ENCODE peak calls at places on chromosomes 3 and 15, in eight cellular contexts. L, S, N, P, Y, Z, T and G are unnamed samples.

GRCh38 chr15:101201411-101202174 is 50.3 kb downstream of the CHSY1 start:
- DNase-seq in L (peak; percentile 89), N (peak; percentile 98), P (no peak), Y (no peak), T (peak; percentile 97), S (peak; percentile 88), Z (no peak), G (peak; percentile 95)

GRCh38 chr15:41603941-41604660 is 45.1 kb downstream of the TYRO3 start:
- DNase-seq in N (peak; percentile 87), L (peak; percentile 84), Y (peak; percentile 28), Z (peak; percentile 31), S (peak; percentile 29), P (peak; percentile 43), T (peak; percentile 89), G (peak; percentile 65)

GRCh38 chr3:183478501-183478900 is 50.1 kb upstream of the MCF2L2 start:
- DNase-seq in S (no peak), Y (no peak), L (no peak), N (no peak), Z (no peak), T (no peak), P (no peak), G (no peak)

GRCh38 chr3:122458992-122459391 is 43.1 kb upstream of the WDR5B start:
- DNase-seq in L (peak; percentile 28), P (no peak), Y (no peak), N (peak; percentile 35), T (peak; percentile 77), S (peak; percentile 39), Z (no peak), G (peak; percentile 48)

GRCh38 chr3:60424942-60425341 is 826.3 kb downstream of the FHIT start:
- DNase-seq in Z (no peak), Y (no peak), L (peak; percentile 19), P (no peak), T (no peak), S (no peak), N (no peak), G (no peak)

GRCh38 chr3:25441234-25441856 is 13.3 kb downstream of the RARB start:
- DNase-seq in P (no peak), Z (peak; percentile 3), S (no peak), N (no peak), Y (no peak), L (peak; percentile 54), T (no peak), G (peak; percentile 49)

GRCh38 chr3:100891033-100891432 is 102.2 kb downstream of the ABI3BP start:
- DNase-seq in T (peak; percentile 77), Y (no peak), N (no peak), Z (no peak), S (no peak), L (no peak), P (no peak), G (peak; percentile 4)

GRCh38 chr3:133834621-133835417 is 29.2 kb downstream of the SRPRB start:
- DNase-seq in T (no peak), Z (no peak), S (no peak), N (no peak), L (peak; percentile 33), P (no peak), Y (no peak), G (no peak)

GRCh38 chr15:50627351-50628055 is 59.1 kb downstream of the TRPM7 start:
- DNase-seq in P (no peak), Z (no peak), T (peak; percentile 34), N (no peak), S (no peak), L (no peak), Y (no peak), G (no peak)

GRCh38 chr3:108132727-108133373 is 42.0 kb upstream of the CD47 start:
- DNase-seq in T (peak; percentile 31), N (peak; percentile 21), P (no peak), Z (no peak), S (no peak), Y (no peak), L (no peak), G (peak; percentile 2)

GRCh38 chr3:73490453-73491311 is 134.1 kb downstream of the PDZRN3 start:
- DNase-seq in P (no peak), Y (no peak), T (peak; percentile 25), N (no peak), L (peak; percentile 19), Z (no peak), S (peak; percentile 82), G (no peak)

GRCh38 chr15:82081904-82082810 is 36.3 kb upstream of the MEX3B start:
- DNase-seq in S (peak; percentile 40), L (peak; percentile 85), T (peak; percentile 71), P (no peak), N (peak; percentile 83), Y (no peak), Z (no peak), G (no peak)

GRCh38 chr3:25679166-25679565 is 14.5 kb upstream of the TOP2B start:
- DNase-seq in S (no peak), Z (no peak), T (no peak), L (peak; percentile 31), P (no peak), Y (no peak), N (no peak), G (no peak)

GRCh38 chr3:27345493-27345892 is 23.7 kb downstream of the NEK10 start:
- DNase-seq in P (no peak), N (no peak), T (no peak), S (no peak), Y (peak; percentile 6), Z (no peak), L (no peak), G (no peak)

GRCh38 chr15:42107483-42107882 is 13.1 kb upstream of the PLA2G4D start:
- DNase-seq in S (no peak), Z (peak; percentile 27), N (no peak), T (no peak), P (peak; percentile 70), L (no peak), Y (no peak), G (no peak)

GRCh38 chr15:96070636-96071035 is 259.9 kb upstream of the NR2F2 start:
- DNase-seq in T (no peak), Z (no peak), Y (no peak), N (peak; percentile 63), P (no peak), S (no peak), L (no peak), G (no peak)

GRCh38 chr3:24678021-24678420 is 183.4 kb upstream of the THRB start:
- DNase-seq in L (no peak), S (no peak), P (no peak), Z (no peak), Y (no peak), T (no peak), N (no peak), G (no peak)

GRCh38 chr3:134597390-134597975 is 53.3 kb downstream of the KY start:
- DNase-seq in P (no peak), N (no peak), Y (no peak), Z (no peak), L (no peak), S (no peak), T (peak; percentile 39), G (no peak)

GRCh38 chr3:166570136-166570535 is 732.9 kb upstream of the BCHE start:
- DNase-seq in T (no peak), Y (no peak), L (no peak), S (no peak), P (no peak), N (no peak), Z (no peak), G (no peak)

GRCh38 chr15:80159811-80160569 is 7.2 kb downstream of the FAH start:
- DNase-seq in Y (no peak), P (no peak), N (no peak), Z (no peak), L (peak; percentile 11), T (peak; percentile 90), S (no peak), G (no peak)

GRCh38 chr15:41256577-41257038 is 25.5 kb downstream of the CHP1 start:
- DNase-seq in P (no peak), N (no peak), L (no peak), Y (no peak), T (peak; percentile 56), Z (no peak), S (no peak), G (no peak)

GRCh38 chr15:50134524-50135024 is 15.5 kb upstream of the ATP8B4 start:
- DNase-seq in Z (no peak), S (peak; percentile 41), Y (no peak), P (no peak), T (peak; percentile 70), L (no peak), N (peak; percentile 93), G (peak; percentile 93)

GRCh38 chr3:72177075-72178050 is 392.4 kb upstream of the PROK2 start:
- DNase-seq in Y (no peak), Z (peak; percentile 6), P (no peak), T (peak; percentile 79), L (peak; percentile 34), N (no peak), S (no peak), G (peak; percentile 56)

GRCh38 chr3:41111011-41111410 is 88.3 kb upstream of the CTNNB1 start:
- DNase-seq in L (no peak), N (no peak), T (no peak), Z (no peak), Y (no peak), P (no peak), S (no peak), G (peak; percentile 20)

GRCh38 chr3:32384938-32385337 is 6.7 kb upstream of the CMTM7 start:
- DNase-seq in T (peak; percentile 76), N (no peak), P (no peak), S (no peak), Y (no peak), Z (no peak), L (no peak), G (peak; percentile 32)

GRCh38 chr15:42367041-42367440 is 7.7 kb downstream of the CAPN3 start:
- DNase-seq in Y (no peak), S (no peak), L (no peak), N (no peak), P (no peak), Z (no peak), T (no peak), G (peak; percentile 12)

GRCh38 chr15:63463030-63463429 is 41.4 kb upstream of the USP3 start:
- DNase-seq in T (no peak), P (no peak), S (no peak), Z (no peak), L (no peak), Y (no peak), N (no peak), G (no peak)

GRCh38 chr3:61912158-61912557 is 350.8 kb downstream of the PTPRG start:
- DNase-seq in Z (no peak), T (no peak), L (no peak), S (no peak), P (no peak), Y (no peak), N (no peak), G (no peak)

GRCh38 chr3:108131795-108132134 is 40.9 kb upstream of the CD47 start:
- DNase-seq in T (no peak), Y (no peak), Z (no peak), L (no peak), N (no peak), P (no peak), S (no peak), G (peak; percentile 12)

GRCh38 chr15:31268911-31269784 is 57.5 kb upstream of the KLF13 start:
- DNase-seq in N (no peak), Z (no peak), Y (no peak), T (no peak), S (no peak), L (no peak), P (no peak), G (no peak)